ENCODE peak calls at places on chromosomes 6 and 20, in ten cellular contexts. U is CD4-positive, alpha-beta memory T cell; P is cardiac muscle cell; T is heart right ventricle; W is mesenchymal stem cell; D is fibroblast of lung; O is A549; Q is pancreas; M is neural progenitor cell; A is psoas muscle. K is an unnamed sample.

GRCh38 chr6:160733045-160733646 is 31.1 kb downstream of the PLG start:
- DNase-seq in M (peak; percentile 77), T (no peak), O (peak; percentile 47), U (peak; percentile 14), Q (no peak), P (peak; percentile 71), D (peak; percentile 55), A (no peak), W (peak; percentile 10), K (peak; percentile 61)

GRCh38 chr6:90158945-90159344 is 137.7 kb downstream of the BACH2 start:
- DNase-seq in A (no peak), T (no peak), P (no peak), U (no peak), Q (no peak), O (no peak), M (no peak), W (no peak), D (no peak), K (no peak)

GRCh38 chr6:87759491-87760010 is 57.5 kb upstream of the AKIRIN2 start:
- DNase-seq in U (no peak), M (no peak), W (no peak), O (no peak), D (no peak), Q (no peak), A (no peak), P (no peak), T (no peak), K (no peak)

GRCh38 chr20:44166477-44166876 is 20.5 kb downstream of the JPH2 start:
- DNase-seq in D (no peak), U (no peak), M (no peak), P (peak; percentile 42), T (no peak), W (peak; percentile 88), A (peak; percentile 84), O (peak; percentile 65), Q (no peak), K (peak; percentile 67)

GRCh38 chr6:84618046-84618752 is 146.2 kb downstream of the TBX18 start:
- DNase-seq in T (no peak), O (no peak), D (peak; percentile 87), W (peak; percentile 80), Q (no peak), A (no peak), M (no peak), U (no peak), P (peak; percentile 88), K (peak; percentile 88)

GRCh38 chr6:29528300-29528931 is 31.1 kb downstream of the UBD start:
- DNase-seq in A (no peak), U (no peak), Q (no peak), W (no peak), M (no peak), T (no peak), P (no peak), D (no peak), O (no peak), K (no peak)

GRCh38 chr6:100088009-100088408 is 94.0 kb upstream of the MCHR2 start:
- DNase-seq in U (no peak), Q (no peak), W (peak; percentile 42), M (no peak), T (no peak), P (peak; percentile 58), D (peak; percentile 71), A (no peak), O (no peak), K (peak; percentile 80)

GRCh38 chr6:107490568-107491058 is 696 bp downstream of the SOBP start:
- DNase-seq in T (no peak), M (no peak), W (no peak), D (no peak), Q (no peak), O (no peak), U (no peak), A (peak; percentile 56), P (no peak), K (no peak)

GRCh38 chr6:13554929-13555333 is 19.5 kb upstream of the SIRT5 start:
- DNase-seq in D (peak; percentile 21), Q (no peak), T (peak; percentile 59), U (no peak), A (peak; percentile 51), O (no peak), P (peak; percentile 37), M (peak; percentile 66), W (peak; percentile 12), K (no peak)

GRCh38 chr6:145670306-145670705 is 65.0 kb downstream of the EPM2A start:
- DNase-seq in W (no peak), O (no peak), A (no peak), Q (no peak), D (peak; percentile 3), M (no peak), U (no peak), T (no peak), P (peak; percentile 61), K (no peak)

GRCh38 chr6:129331450-129332138 is 378.4 kb downstream of the ARHGAP18 start:
- DNase-seq in W (peak; percentile 45), A (no peak), P (peak; percentile 57), O (no peak), U (no peak), T (no peak), D (peak; percentile 40), Q (no peak), M (no peak), K (peak; percentile 19)

GRCh38 chr20:55140631-55141030 is 665.2 kb downstream of the DOK5 start:
- DNase-seq in O (no peak), T (no peak), A (no peak), W (no peak), Q (no peak), P (no peak), U (no peak), M (no peak), D (no peak), K (no peak)

GRCh38 chr20:24763386-24764026 is 185.6 kb upstream of the CST7 start:
- DNase-seq in O (no peak), M (no peak), A (no peak), T (no peak), W (no peak), P (no peak), U (no peak), D (no peak), Q (no peak), K (no peak)

GRCh38 chr6:116057766-116058165 is 2.9 kb downstream of the FRK start:
- DNase-seq in D (no peak), U (no peak), A (no peak), Q (no peak), O (no peak), T (no peak), P (no peak), W (no peak), M (no peak), K (no peak)

GRCh38 chr20:53004267-53004813 is 32.2 kb downstream of the TSHZ2 start:
- DNase-seq in Q (no peak), W (no peak), O (no peak), D (no peak), M (no peak), P (no peak), T (no peak), U (no peak), A (no peak), K (no peak)

GRCh38 chr6:121886223-121886830 is 450.9 kb downstream of the GJA1 start:
- DNase-seq in A (no peak), P (peak; percentile 57), W (peak; percentile 45), U (no peak), T (no peak), M (no peak), Q (no peak), D (peak; percentile 68), O (no peak), K (peak; percentile 79)

DNA sequence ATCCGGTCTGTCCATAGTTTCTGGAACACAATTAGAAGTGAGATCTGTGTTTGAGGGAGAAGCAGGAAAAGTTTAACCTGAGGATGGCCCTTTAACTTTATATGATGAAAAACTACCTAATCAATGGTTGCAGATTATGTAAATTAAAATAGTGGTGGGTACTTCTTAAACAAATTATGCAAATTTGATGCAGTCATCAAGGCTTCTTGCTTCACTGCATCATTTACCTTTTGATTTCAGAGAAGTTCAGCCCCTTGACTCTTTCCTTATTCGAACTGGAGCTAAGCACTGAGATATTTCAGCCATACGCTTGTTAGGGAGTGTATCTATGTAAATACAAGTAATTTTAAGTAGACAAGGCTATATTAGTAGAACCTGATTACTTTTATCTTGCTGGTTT is 73.8 kb downstream of the JARID2 start:
- DNase-seq in P (no peak), T (no peak), W (no peak), M (no peak), O (no peak), A (no peak), U (no peak), D (no peak), Q (no peak), K (no peak)
- H3K4me1 ChIP-seq in P (peaks cover 17% of the 10 kb centered on the region), T (peaks cover 10% of the 10 kb centered on the region), W (peaks cover 6% of the 10 kb centered on the region), M (peaks cover 35% of the 10 kb centered on the region), O (peaks cover 24% of the 10 kb centered on the region), A (peaks cover 31% of the 10 kb centered on the region), U (peaks cover 53% of the 10 kb centered on the region), D (peaks cover 17% of the 10 kb centered on the region), Q (no peaks in the 10 kb centered on the region), K (peaks cover 18% of the 10 kb centered on the region)

DNA sequence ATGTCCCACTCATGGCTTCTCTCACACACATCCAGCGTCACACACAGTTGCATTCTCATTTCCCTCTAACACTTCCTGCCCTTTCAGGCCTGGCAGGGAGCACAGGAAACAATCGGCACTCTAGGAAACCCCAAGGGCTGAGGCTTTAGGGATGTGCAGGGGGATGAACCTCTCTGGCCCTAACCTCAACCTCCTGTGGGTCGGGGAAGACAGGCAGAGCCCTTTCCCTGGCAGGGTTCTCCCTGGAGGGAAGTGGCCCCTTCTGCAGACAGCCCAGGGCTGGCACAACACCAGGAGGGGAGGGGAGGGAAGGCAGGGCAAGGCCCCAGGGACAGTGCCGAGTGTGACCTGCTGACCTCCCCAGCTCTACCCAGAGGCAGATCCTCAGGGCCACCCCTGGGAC is 2.7 kb downstream of the TEAD3 start:
- DNase-seq in D (no peak), M (peak; percentile 30), O (no peak), W (peak; percentile 52), U (no peak), P (peak; percentile 52), T (no peak), Q (no peak), A (no peak), K (peak; percentile 39)
- H3K4me1 ChIP-seq in D (peaks cover 45% of the 10 kb centered on the region), M (peaks cover 70% of the 10 kb centered on the region), O (peaks cover 11% of the 10 kb centered on the region), W (peaks cover 70% of the 10 kb centered on the region), U (peaks cover 10% of the 10 kb centered on the region), P (peaks cover 61% of the 10 kb centered on the region), T (peaks cover 60% of the 10 kb centered on the region), Q (peaks cover 5% of the 10 kb centered on the region), A (peaks cover 60% of the 10 kb centered on the region), K (peaks cover 34% of the 10 kb centered on the region)

DNA sequence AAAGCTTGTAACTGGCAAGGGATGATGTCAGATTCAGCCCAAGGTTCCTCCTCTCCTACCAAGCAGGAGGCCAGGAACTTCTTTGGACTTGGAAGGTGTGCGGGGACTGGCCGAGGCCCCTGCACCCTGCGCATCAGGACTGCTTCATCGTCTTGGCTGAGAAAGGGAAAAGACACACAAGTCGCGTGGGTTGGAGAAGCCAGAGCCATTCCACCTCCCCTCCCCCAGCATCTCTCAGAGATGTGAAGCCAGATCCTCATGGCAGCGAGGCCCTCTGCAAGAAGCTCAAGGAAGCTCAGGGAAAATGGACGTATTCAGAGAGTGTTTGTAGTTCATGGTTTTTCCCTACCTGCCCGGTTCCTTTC is 14.4 kb downstream of the TNFAIP3 start:
- DNase-seq in D (no peak), U (peak; percentile 60), W (no peak), O (no peak), Q (no peak), P (no peak), M (no peak), T (no peak), A (no peak), K (no peak)
- H3K4me1 ChIP-seq in D (peaks cover 4% of the 10 kb centered on the region), U (peaks cover 76% of the 10 kb centered on the region), W (peaks cover 6% of the 10 kb centered on the region), O (no peaks in the 10 kb centered on the region), Q (no peaks in the 10 kb centered on the region), P (no peaks in the 10 kb centered on the region), M (peaks cover 11% of the 10 kb centered on the region), T (peaks cover 4% of the 10 kb centered on the region), A (no peaks in the 10 kb centered on the region), K (peaks cover 61% of the 10 kb centered on the region)

GRCh38 chr6:111550195-111550594 is 55.5 kb downstream of the TRAF3IP2 start:
- DNase-seq in O (no peak), Q (no peak), A (no peak), T (no peak), W (no peak), P (no peak), U (no peak), M (no peak), D (no peak), K (no peak)
- H3K4me1 ChIP-seq in O (no peaks in the 10 kb centered on the region), Q (peaks cover 38% of the 10 kb centered on the region), A (peaks cover 40% of the 10 kb centered on the region), T (peaks cover 17% of the 10 kb centered on the region), W (peaks cover 20% of the 10 kb centered on the region), P (peaks cover 42% of the 10 kb centered on the region), U (no peaks in the 10 kb centered on the region), M (peaks cover 44% of the 10 kb centered on the region), D (peaks cover 34% of the 10 kb centered on the region), K (peaks cover 46% of the 10 kb centered on the region)